ENCODE peak calls at places on chromosomes 1 and 21, in five cellular contexts. W is SK-N-SH; V is fibroblast of the aortic adventitia; X is brain microvascular endothelial cell; Y is activated CD8-positive, alpha-beta memory T cell treated with anti-CD3 and anti-CD28 coated beads, Interleukin-2, amount 10 ng/mL, durations not matched to agents 7 days and 5 days. I is an unnamed sample.

GRCh38 chr1:69967245-69967766 is 238.1 kb downstream of the LRRC40 start:
- DNase-seq in W (no peak), V (peak), X (peak), Y (no peak), I (no peak)

GRCh38 chr21:45574081-45574501 is 31.9 kb upstream of the SLC19A1 start:
- DNase-seq in W (peak), V (no peak), X (no peak), Y (no peak), I (no peak)

GRCh38 chr21:35732788-35733187 is 327.5 kb downstream of the SETD4 start:
- DNase-seq in W (no peak), V (no peak), X (no peak), Y (no peak), I (no peak)

GRCh38 chr1:92858564-92859399 is 26.9 kb downstream of the RPL5 start:
- DNase-seq in W (peak), V (peak), X (peak), Y (peak), I (peak)

GRCh38 chr1:201503397-201504176 is 3.3 kb downstream of the CSRP1 start:
- DNase-seq in W (no peak), V (peak), X (peak), Y (no peak), I (no peak)

GRCh38 chr1:22239378-22239777 is 96.5 kb upstream of the WNT4 start:
- DNase-seq in W (no peak), V (no peak), X (no peak), Y (no peak), I (no peak)

GRCh38 chr1:166032901-166033371 is 133.9 kb downstream of the FAM78B start:
- DNase-seq in W (no peak), V (no peak), X (no peak), Y (no peak), I (peak)

GRCh38 chr1:62794047-62794446 is 10.1 kb downstream of the ATG4C start:
- DNase-seq in W (no peak), V (no peak), X (no peak), Y (no peak), I (no peak)

GRCh38 chr1:39088658-39089057 is 62.5 kb downstream of the NDUFS5 start:
- DNase-seq in W (no peak), V (no peak), X (no peak), Y (no peak), I (no peak)

GRCh38 chr21:32578107-32578691 is 7.1 kb downstream of the TCP10L start:
- DNase-seq in W (peak), V (peak), X (no peak), Y (peak), I (peak)

GRCh38 chr1:99728494-99729235 is 37.8 kb downstream of the FRRS1 start:
- DNase-seq in W (peak), V (peak), X (peak), Y (no peak), I (peak)

I was measured in BE2C.